ENCODE peak calls at places on chromosomes 13 and 19, in seven cellular contexts. I, G, D, V, X, B and R are unnamed samples. For H3K4me1, the result is how much of the 10 kb centered on the place peaks cover.

GRCh38 chr13:85698236-85698635 is 101.0 kb downstream of the SLITRK6 start:
- DNase-seq in D (no peak), G (no peak), X (no peak), B (no peak), I (no peak), V (no peak), R (no peak)

GRCh38 chr19:57947088-57947418 is 453 bp downstream of the ZNF256 start:
- DNase-seq in V (no peak), G (no peak), D (no peak), B (no peak), X (no peak), I (no peak), R (peak)

GRCh38 chr19:20513179-20513934 is 52.2 kb downstream of the ZNF737 start:
- DNase-seq in G (no peak), I (no peak), D (no peak), V (no peak), X (no peak), B (peak), R (no peak)

GRCh38 chr19:49916839-49917733 is 11.9 kb upstream of the ATF5 start:
- DNase-seq in V (no peak), D (peak), G (no peak), I (no peak), B (peak), X (peak), R (no peak)

GRCh38 chr19:57769345-57770131 is at the start of gene ZNF586:
- DNase-seq in V (peak), I (peak), B (peak), D (peak), G (peak), X (peak), R (peak)

GRCh38 chr13:26831336-26831908 is 70.8 kb upstream of the GPR12 start:
- DNase-seq in I (no peak), X (no peak), G (no peak), B (no peak), V (no peak), D (no peak), R (no peak)

GRCh38 chr13:45873491-45874360 is 22.2 kb upstream of the SIAH3 start:
- DNase-seq in G (no peak), I (no peak), D (no peak), V (no peak), B (peak), X (no peak), R (no peak)

GRCh38 chr13:23617551-23618014 is 47.4 kb downstream of the TNFRSF19 start:
- DNase-seq in X (no peak), B (no peak), V (no peak), I (no peak), G (no peak), D (no peak), R (peak)

GRCh38 chr13:40189426-40189825 is 477.0 kb downstream of the FOXO1 start:
- DNase-seq in I (no peak), X (no peak), G (no peak), B (no peak), D (no peak), V (no peak), R (no peak)
- H3K4me1 ChIP-seq in I (half or more), X (under half), G (half or more), B (under half), D (under half), V (under half), R (under half)

GRCh38 chr19:29550896-29551295 is 25.1 kb downstream of the VSTM2B start:
- DNase-seq in B (no peak), X (no peak), V (no peak), I (no peak), G (no peak), D (no peak), R (no peak)
- H3K4me1 ChIP-seq in B (under half), X (under half), V (under half), I (under half), G (under half), D (under half), R (under half)

DNA sequence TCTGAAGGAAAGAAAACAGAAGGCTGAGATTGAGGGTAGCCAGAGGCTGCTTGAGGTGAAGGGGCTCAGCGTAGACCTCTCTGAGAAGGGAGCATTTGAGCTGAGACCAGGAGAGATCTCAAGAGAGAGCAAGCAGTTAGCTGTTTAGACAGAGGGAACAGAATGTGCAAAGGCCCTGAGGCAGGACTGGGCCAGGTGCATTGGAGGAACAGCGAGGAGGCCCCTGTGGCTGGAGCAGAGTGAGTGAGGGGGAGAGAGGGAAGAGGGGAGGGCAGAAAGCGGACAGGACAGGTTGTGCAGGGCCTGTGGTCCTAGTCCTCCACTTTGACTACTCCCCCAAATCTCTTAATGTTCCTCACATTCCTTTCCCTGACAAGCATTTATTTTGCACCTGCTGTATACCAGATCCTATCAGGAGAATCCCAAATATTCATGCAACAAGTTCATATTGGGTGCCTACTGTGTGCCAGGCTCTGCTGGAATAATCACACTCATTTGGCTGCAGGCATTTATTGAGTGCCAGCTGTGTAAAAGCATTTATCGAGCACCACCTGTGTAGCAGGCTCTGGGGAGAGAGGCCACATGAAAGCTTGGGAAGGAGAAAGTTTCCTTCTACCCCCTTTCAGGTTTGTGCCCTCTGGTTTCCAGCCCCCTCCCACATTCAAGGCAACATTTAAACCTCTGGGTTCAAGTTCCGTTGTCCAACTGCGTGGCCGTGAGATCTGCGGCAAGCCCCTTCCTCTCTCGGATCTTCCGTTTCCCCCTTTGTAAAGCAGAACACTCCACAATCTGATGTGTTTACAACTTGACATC is 36.5 kb downstream of the NFIC start:
- DNase-seq in I (no peak), G (no peak), V (no peak), X (no peak), D (no peak), B (no peak), R (no peak)
- H3K4me1 ChIP-seq in I (under half), G (half or more), V (half or more), X (under half), D (under half), B (under half), R (under half)

GRCh38 chr19:55392820-55393219 is 7.1 kb downstream of the RPL28 start:
- DNase-seq in V (no peak), I (no peak), G (no peak), X (no peak), D (no peak), B (no peak), R (no peak)

GRCh38 chr19:55393362-55393761 is 7.6 kb downstream of the RPL28 start:
- DNase-seq in I (no peak), B (no peak), D (no peak), X (no peak), V (no peak), G (no peak), R (no peak)

GRCh38 chr19:55390461-55390880 is 4.7 kb downstream of the RPL28 start:
- DNase-seq in X (no peak), I (no peak), B (peak), G (no peak), V (no peak), D (no peak), R (no peak)

GRCh38 chr19:55391191-55391670 is 5.5 kb downstream of the RPL28 start:
- DNase-seq in I (no peak), B (no peak), V (no peak), G (no peak), X (no peak), D (no peak), R (no peak)

DNA sequence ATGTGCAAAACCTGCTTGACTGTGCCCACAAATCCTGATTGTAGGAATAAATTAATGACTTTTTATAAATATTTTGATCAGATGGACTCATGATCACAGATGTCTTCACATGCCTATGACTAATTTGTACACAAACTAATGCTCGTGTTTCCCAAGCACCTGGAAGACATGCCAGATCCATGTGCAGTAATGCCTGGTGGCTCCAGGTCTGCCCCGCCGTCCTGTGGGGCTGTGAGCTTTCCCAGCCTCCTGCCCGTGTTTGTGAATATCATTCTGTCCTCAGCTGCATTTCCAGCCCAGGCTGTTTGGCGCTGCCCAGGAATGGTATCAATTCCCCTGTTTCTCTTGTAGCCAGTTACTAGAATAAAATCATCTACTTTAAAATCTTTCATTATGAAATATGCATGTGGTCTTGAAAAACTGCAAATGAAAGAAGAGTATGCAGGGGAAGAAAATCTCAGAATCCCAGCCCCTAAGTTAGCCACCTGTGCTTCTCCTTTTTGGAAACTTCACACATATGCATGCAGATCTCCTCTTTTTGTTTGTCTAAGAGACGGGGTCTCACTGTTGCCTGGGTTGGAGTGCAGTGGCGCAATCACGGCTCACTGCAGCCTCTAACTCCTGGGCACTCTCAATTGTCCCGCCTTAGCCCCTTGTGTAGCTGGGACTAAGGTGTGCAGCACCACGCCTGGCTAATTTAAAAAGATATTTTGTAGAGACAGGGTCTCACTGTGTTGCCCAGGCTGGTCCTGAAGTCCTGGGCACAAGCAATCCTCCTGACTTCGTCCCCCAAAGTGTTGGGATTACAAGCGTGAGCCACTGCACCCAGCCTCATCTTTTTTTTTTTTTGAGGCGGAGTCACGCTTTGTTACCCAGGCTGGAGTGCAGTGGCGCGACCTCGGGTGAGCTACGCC is 6.2 kb downstream of the RPL28 start:
- DNase-seq in D (no peak), G (no peak), X (no peak), I (no peak), V (no peak), B (no peak), R (no peak)
- H3K4me1 ChIP-seq in D (under half), G (under half), X (under half), I (under half), V (under half), B (under half), R (under half)